ENCODE peak calls at places on chromosomes 16 and 17, in five cellular contexts. J, Q, O, S and M are unnamed samples.
A peak's percentile ranks its signal among the peaks of the same experiment; 100 is the strongest.

GRCh38 chr17:13498184-13498583 is 103.5 kb downstream of the HS3ST3A1 start:
- DNase-seq in J (no peak), Q (no peak), O (no peak), S (no peak), M (no peak)

GRCh38 chr17:44111777-44112176 is 11.7 kb downstream of the HDAC5 start:
- DNase-seq in J (no peak), Q (no peak), O (no peak), S (no peak), M (no peak)

GRCh38 chr16:86955136-86955890 is 361.9 kb downstream of the C16orf95 start:
- DNase-seq in J (no peak), Q (no peak), O (no peak), S (no peak), M (no peak)

GRCh38 chr17:3861761-3862681 is 16.0 kb upstream of the NCBP3 start:
- DNase-seq in J (no peak), Q (no peak), O (no peak), S (no peak), M (no peak)

GRCh38 chr17:8105957-8106398 is 12.3 kb downstream of the ALOXE3 start:
- DNase-seq in J (no peak), Q (peak; percentile 27), O (peak; percentile 56), S (no peak), M (no peak)

GRCh38 chr17:57086069-57086930 is 1.3 kb downstream of the AKAP1 start:
- DNase-seq in J (no peak), Q (no peak), O (no peak), S (no peak), M (peak; percentile 90)

GRCh38 chr17:4537451-4538235 is 17.5 kb downstream of the MYBBP1A start:
- DNase-seq in J (no peak), Q (no peak), O (no peak), S (no peak), M (no peak)

GRCh38 chr16:29898786-29899515 is 399 bp downstream of the SEZ6L2 start:
- DNase-seq in J (no peak), Q (no peak), O (no peak), S (peak; percentile 30), M (no peak)

GRCh38 chr17:28219771-28220170 is 99.2 kb upstream of the TMEM97 start:
- DNase-seq in J (no peak), Q (no peak), O (peak; percentile 26), S (no peak), M (no peak)

GRCh38 chr17:73342549-73343167 is 30.9 kb upstream of the CDC42EP4 start:
- DNase-seq in J (no peak), Q (peak; percentile 65), O (peak; percentile 61), S (no peak), M (no peak)

GRCh38 chr16:58885528-58886170 is 151.5 kb upstream of the GOT2 start:
- DNase-seq in J (no peak), Q (peak; percentile 8), O (peak; percentile 16), S (no peak), M (no peak)

GRCh38 chr16:1416521-1416941 is 2.0 kb upstream of the UNKL start:
- DNase-seq in J (no peak), Q (no peak), O (no peak), S (no peak), M (no peak)

GRCh38 chr16:81374514-81374913 is 59.8 kb downstream of the GAN start:
- DNase-seq in J (no peak), Q (no peak), O (no peak), S (no peak), M (no peak)

GRCh38 chr16:64346080-64346479 is 775.8 kb downstream of the CDH11 start:
- DNase-seq in J (no peak), Q (no peak), O (no peak), S (no peak), M (no peak)

GRCh38 chr16:80862153-80862552 is 57.8 kb upstream of the CDYL2 start:
- DNase-seq in J (no peak), Q (no peak), O (no peak), S (no peak), M (no peak)

GRCh38 chr16:47081113-47081512 is 62.6 kb downstream of the NETO2 start:
- DNase-seq in J (no peak), Q (no peak), O (no peak), S (no peak), M (no peak)

GRCh38 chr17:62093188-62094155 is 28.4 kb upstream of the MED13 start:
- DNase-seq in J (no peak), Q (peak; percentile 81), O (peak; percentile 98), S (peak; percentile 38), M (peak; percentile 15)

GRCh38 chr16:54568897-54569807 is 282.6 kb upstream of the IRX3 start:
- DNase-seq in J (no peak), Q (no peak), O (no peak), S (no peak), M (no peak)

GRCh38 chr17:41799366-41799765 is 12.4 kb downstream of the P3H4 start:
- DNase-seq in J (no peak), Q (no peak), O (no peak), S (no peak), M (no peak)

GRCh38 chr16:84294196-84295142 is at the start of gene WFDC1:
- DNase-seq in J (no peak), Q (peak; percentile 27), O (no peak), S (no peak), M (no peak)

GRCh38 chr16:83940630-83941378 is 12.2 kb upstream of the OSGIN1 start:
- DNase-seq in J (no peak), Q (no peak), O (no peak), S (no peak), M (no peak)

GRCh38 chr16:11173426-11173825 is 82.6 kb downstream of the SOCS1 start:
- DNase-seq in J (no peak), Q (no peak), O (no peak), S (no peak), M (no peak)

GRCh38 chr16:89565256-89565505 is 4.7 kb downstream of the RPL13 start:
- DNase-seq in J (no peak), Q (no peak), O (no peak), S (peak; percentile 60), M (no peak)

GRCh38 chr16:83533193-83533592 is 274.6 kb upstream of the HSBP1 start:
- DNase-seq in J (no peak), Q (peak; percentile 49), O (peak; percentile 23), S (peak; percentile 33), M (no peak)